ENCODE peak calls at places on chromosomes 16 and 17, in ten cellular contexts. One of them, this sample, is unnamed.

GRCh38 chr16:11985250-11985649 is 8.7 kb downstream of the SNX29 start:
- DNase-seq in ascending aorta: no peak
- DNase-seq in cardiac fibroblast: no peak
- DNase-seq in endothelial cell: no peak
- DNase-seq in fibroblast of lung: no peak
- DNase-seq in CD8-positive, alpha-beta T cell: no peak
- DNase-seq in GM13976: no peak
- DNase-seq in PC-9: no peak
- DNase-seq in HFFc6: no peak
- DNase-seq in GM23338: no peak
- DNase-seq in this sample: no peak

GRCh38 chr16:2474877-2475412 is at the start of gene TBC1D24:
- DNase-seq in ascending aorta: peak; percentile 44
- DNase-seq in cardiac fibroblast: peak; percentile 87
- DNase-seq in endothelial cell: peak; percentile 92
- DNase-seq in fibroblast of lung: peak; percentile 62
- DNase-seq in CD8-positive, alpha-beta T cell: peak; percentile 77
- DNase-seq in GM13976: peak; percentile 99
- DNase-seq in PC-9: peak; percentile 93
- DNase-seq in HFFc6: peak; percentile 74
- DNase-seq in GM23338: peak; percentile 86
- DNase-seq in this sample: peak; percentile 79

GRCh38 chr17:78852709-78853111 is 12.1 kb upstream of the USP36 start:
- DNase-seq in ascending aorta: no peak
- DNase-seq in cardiac fibroblast: peak; percentile 54
- DNase-seq in endothelial cell: peak; percentile 35
- DNase-seq in fibroblast of lung: no peak
- DNase-seq in CD8-positive, alpha-beta T cell: no peak
- DNase-seq in GM13976: no peak
- DNase-seq in PC-9: no peak
- DNase-seq in HFFc6: no peak
- DNase-seq in GM23338: peak; percentile 62
- DNase-seq in this sample: no peak

GRCh38 chr16:2752035-2752849 is at the start of gene SRRM2:
- DNase-seq in ascending aorta: peak; percentile 67
- DNase-seq in cardiac fibroblast: peak; percentile 98
- DNase-seq in endothelial cell: peak; percentile 92
- DNase-seq in fibroblast of lung: peak; percentile 95
- DNase-seq in CD8-positive, alpha-beta T cell: peak; percentile 92
- DNase-seq in GM13976: peak; percentile 98
- DNase-seq in PC-9: peak; percentile 95
- DNase-seq in HFFc6: peak; percentile 92
- DNase-seq in GM23338: peak; percentile 97
- DNase-seq in this sample: peak; percentile 90

GRCh38 chr17:2042355-2042929 is 620 bp downstream of the OVCA2 start:
- DNase-seq in ascending aorta: no peak
- DNase-seq in cardiac fibroblast: peak; percentile 64
- DNase-seq in endothelial cell: peak; percentile 40
- DNase-seq in fibroblast of lung: no peak
- DNase-seq in CD8-positive, alpha-beta T cell: no peak
- DNase-seq in GM13976: no peak
- DNase-seq in PC-9: no peak
- DNase-seq in HFFc6: no peak
- DNase-seq in GM23338: peak; percentile 46
- DNase-seq in this sample: no peak

GRCh38 chr17:41535764-41536481 is 7.8 kb upstream of the KRT19 start:
- DNase-seq in ascending aorta: no peak
- DNase-seq in cardiac fibroblast: no peak
- DNase-seq in endothelial cell: no peak
- DNase-seq in fibroblast of lung: no peak
- DNase-seq in CD8-positive, alpha-beta T cell: no peak
- DNase-seq in GM13976: no peak
- DNase-seq in PC-9: peak; percentile 85
- DNase-seq in HFFc6: no peak
- DNase-seq in GM23338: no peak
- DNase-seq in this sample: no peak

GRCh38 chr17:64658931-64659330 is 3.2 kb downstream of the SMURF2 start:
- DNase-seq in ascending aorta: no peak
- DNase-seq in cardiac fibroblast: peak; percentile 64
- DNase-seq in endothelial cell: no peak
- DNase-seq in fibroblast of lung: peak; percentile 96
- DNase-seq in CD8-positive, alpha-beta T cell: no peak
- DNase-seq in GM13976: no peak
- DNase-seq in PC-9: no peak
- DNase-seq in HFFc6: peak; percentile 69
- DNase-seq in GM23338: no peak
- DNase-seq in this sample: no peak

GRCh38 chr17:9258115-9259020 is 237.1 kb downstream of the NTN1 start:
- DNase-seq in ascending aorta: no peak
- DNase-seq in cardiac fibroblast: no peak
- DNase-seq in endothelial cell: no peak
- DNase-seq in fibroblast of lung: peak; percentile 46
- DNase-seq in CD8-positive, alpha-beta T cell: no peak
- DNase-seq in GM13976: no peak
- DNase-seq in PC-9: no peak
- DNase-seq in HFFc6: no peak
- DNase-seq in GM23338: no peak
- DNase-seq in this sample: no peak

GRCh38 chr17:73223626-73224616 is 31.1 kb downstream of the COG1 start:
- DNase-seq in ascending aorta: no peak
- DNase-seq in cardiac fibroblast: no peak
- DNase-seq in endothelial cell: no peak
- DNase-seq in fibroblast of lung: no peak
- DNase-seq in CD8-positive, alpha-beta T cell: no peak
- DNase-seq in GM13976: no peak
- DNase-seq in PC-9: no peak
- DNase-seq in HFFc6: no peak
- DNase-seq in GM23338: no peak
- DNase-seq in this sample: no peak
- TF ChIP-seq CTCF in ascending aorta: no peak
- TF ChIP-seq CTCF in cardiac fibroblast: no peak
- TF ChIP-seq CTCF in endothelial cell: no peak
- TF ChIP-seq CTCF in fibroblast of lung: no peak
- TF ChIP-seq CTCF in CD8-positive, alpha-beta T cell: no peak
- TF ChIP-seq CTCF in GM13976: no peak
- TF ChIP-seq CTCF in PC-9: no peak
- TF ChIP-seq CTCF in HFFc6: no peak
- TF ChIP-seq CTCF in GM23338: no peak
- TF ChIP-seq CTCF in this sample: no peak

DNA sequence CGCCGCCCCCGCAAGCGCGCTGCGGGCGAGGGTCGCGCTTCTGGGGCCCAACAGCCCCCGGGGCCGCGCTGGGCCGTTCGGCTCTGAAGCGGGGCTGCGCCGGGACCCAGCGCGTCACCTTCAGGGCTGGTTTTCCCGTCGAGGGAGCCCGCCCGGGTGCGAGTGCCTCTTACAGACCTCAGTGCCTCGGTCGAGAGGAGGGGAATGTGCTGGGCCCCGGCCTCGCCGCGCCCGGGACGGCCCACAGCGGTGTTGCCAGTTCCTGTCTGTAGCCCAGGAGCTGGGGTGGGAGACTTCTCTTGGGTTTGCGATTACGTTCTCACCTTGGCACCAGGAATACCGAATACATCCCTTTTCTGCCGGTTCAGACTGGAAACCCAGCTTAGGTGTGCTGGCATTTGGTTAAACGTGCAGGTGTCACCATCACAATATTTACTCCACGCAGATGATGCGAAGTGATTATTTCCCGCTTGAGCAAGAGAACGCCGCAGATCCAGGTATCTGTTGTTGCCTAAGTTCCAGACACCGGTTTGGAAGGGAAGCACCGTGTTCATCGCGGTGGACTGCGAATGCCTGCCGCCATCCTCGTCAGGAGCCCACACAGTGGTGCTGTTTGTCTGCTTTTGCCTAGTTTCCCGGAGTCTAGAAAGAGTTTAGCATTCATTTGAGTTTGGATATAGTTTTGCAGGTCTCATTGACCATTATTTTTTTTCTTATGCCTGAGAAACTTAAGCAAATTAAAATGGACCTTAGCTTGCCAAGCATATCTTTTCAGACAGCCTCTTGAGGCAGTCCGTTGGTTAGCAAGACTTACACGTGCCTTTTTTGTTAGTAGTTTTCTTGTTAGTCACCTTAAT is 915 bp downstream of the MAP1LC3B start:
- DNase-seq in ascending aorta: no peak
- DNase-seq in cardiac fibroblast: peak; percentile 56
- DNase-seq in endothelial cell: peak; percentile 53
- DNase-seq in fibroblast of lung: peak; percentile 59
- DNase-seq in CD8-positive, alpha-beta T cell: peak; percentile 39
- DNase-seq in GM13976: peak; percentile 54
- DNase-seq in PC-9: peak; percentile 27
- DNase-seq in HFFc6: peak; percentile 53
- DNase-seq in GM23338: peak; percentile 71
- DNase-seq in this sample: peak; percentile 29
- TF ChIP-seq CTCF in ascending aorta: peak; percentile 43
- TF ChIP-seq CTCF in cardiac fibroblast: peak; percentile 23
- TF ChIP-seq CTCF in endothelial cell: no peak
- TF ChIP-seq CTCF in fibroblast of lung: peak; percentile 41
- TF ChIP-seq CTCF in CD8-positive, alpha-beta T cell: no peak
- TF ChIP-seq CTCF in GM13976: peak; percentile 14
- TF ChIP-seq CTCF in PC-9: no peak
- TF ChIP-seq CTCF in HFFc6: no peak
- TF ChIP-seq CTCF in GM23338: peak; percentile 23
- TF ChIP-seq CTCF in this sample: no peak

GRCh38 chr17:55158439-55158838 is 106.3 kb upstream of the HLF start:
- DNase-seq in ascending aorta: no peak
- DNase-seq in cardiac fibroblast: no peak
- DNase-seq in endothelial cell: no peak
- DNase-seq in fibroblast of lung: peak; percentile 51
- DNase-seq in CD8-positive, alpha-beta T cell: no peak
- DNase-seq in GM13976: no peak
- DNase-seq in PC-9: no peak
- DNase-seq in HFFc6: no peak
- DNase-seq in GM23338: no peak
- DNase-seq in this sample: no peak
- TF ChIP-seq CTCF in ascending aorta: no peak
- TF ChIP-seq CTCF in cardiac fibroblast: no peak
- TF ChIP-seq CTCF in endothelial cell: no peak
- TF ChIP-seq CTCF in fibroblast of lung: no peak
- TF ChIP-seq CTCF in CD8-positive, alpha-beta T cell: no peak
- TF ChIP-seq CTCF in GM13976: no peak
- TF ChIP-seq CTCF in PC-9: no peak
- TF ChIP-seq CTCF in HFFc6: no peak
- TF ChIP-seq CTCF in GM23338: no peak
- TF ChIP-seq CTCF in this sample: no peak

DNA sequence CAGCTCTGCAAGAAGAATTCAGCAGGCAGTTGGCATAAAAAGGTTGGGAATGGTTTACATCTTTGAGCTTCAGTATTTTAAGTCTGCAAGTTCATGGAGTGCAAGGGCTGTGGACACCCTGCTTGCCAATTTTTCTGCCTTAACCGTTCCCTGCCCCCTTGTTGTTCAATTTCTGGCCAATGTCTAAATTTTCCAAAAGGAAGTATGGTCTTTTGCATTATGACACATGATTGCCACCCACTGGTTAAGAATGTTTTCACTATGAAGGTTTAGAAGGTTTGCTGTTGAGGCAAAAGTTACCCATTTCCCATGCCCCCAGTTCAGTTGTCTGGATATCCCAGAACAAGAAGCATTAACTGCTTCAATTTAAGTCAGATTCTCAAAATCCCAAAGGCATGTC is 441.9 kb downstream of the CDH13 start:
- DNase-seq in ascending aorta: no peak
- DNase-seq in cardiac fibroblast: peak; percentile 80
- DNase-seq in endothelial cell: no peak
- DNase-seq in fibroblast of lung: peak; percentile 42
- DNase-seq in CD8-positive, alpha-beta T cell: no peak
- DNase-seq in GM13976: no peak
- DNase-seq in PC-9: no peak
- DNase-seq in HFFc6: no peak
- DNase-seq in GM23338: no peak
- DNase-seq in this sample: no peak
- TF ChIP-seq CTCF in ascending aorta: peak; percentile 47
- TF ChIP-seq CTCF in cardiac fibroblast: peak; percentile 15
- TF ChIP-seq CTCF in endothelial cell: no peak
- TF ChIP-seq CTCF in fibroblast of lung: peak; percentile 41
- TF ChIP-seq CTCF in CD8-positive, alpha-beta T cell: no peak
- TF ChIP-seq CTCF in GM13976: no peak
- TF ChIP-seq CTCF in PC-9: no peak
- TF ChIP-seq CTCF in HFFc6: peak; percentile 27
- TF ChIP-seq CTCF in GM23338: no peak
- TF ChIP-seq CTCF in this sample: no peak

GRCh38 chr17:65790241-65790640 is 228.8 kb upstream of the AXIN2 start:
- DNase-seq in ascending aorta: no peak
- DNase-seq in cardiac fibroblast: no peak
- DNase-seq in endothelial cell: no peak
- DNase-seq in fibroblast of lung: no peak
- DNase-seq in CD8-positive, alpha-beta T cell: no peak
- DNase-seq in GM13976: no peak
- DNase-seq in PC-9: no peak
- DNase-seq in HFFc6: no peak
- DNase-seq in GM23338: peak; percentile 38
- DNase-seq in this sample: no peak
- TF ChIP-seq CTCF in ascending aorta: no peak
- TF ChIP-seq CTCF in cardiac fibroblast: no peak
- TF ChIP-seq CTCF in endothelial cell: no peak
- TF ChIP-seq CTCF in fibroblast of lung: no peak
- TF ChIP-seq CTCF in CD8-positive, alpha-beta T cell: no peak
- TF ChIP-seq CTCF in GM13976: no peak
- TF ChIP-seq CTCF in PC-9: no peak
- TF ChIP-seq CTCF in HFFc6: no peak
- TF ChIP-seq CTCF in GM23338: no peak
- TF ChIP-seq CTCF in this sample: no peak

DNA sequence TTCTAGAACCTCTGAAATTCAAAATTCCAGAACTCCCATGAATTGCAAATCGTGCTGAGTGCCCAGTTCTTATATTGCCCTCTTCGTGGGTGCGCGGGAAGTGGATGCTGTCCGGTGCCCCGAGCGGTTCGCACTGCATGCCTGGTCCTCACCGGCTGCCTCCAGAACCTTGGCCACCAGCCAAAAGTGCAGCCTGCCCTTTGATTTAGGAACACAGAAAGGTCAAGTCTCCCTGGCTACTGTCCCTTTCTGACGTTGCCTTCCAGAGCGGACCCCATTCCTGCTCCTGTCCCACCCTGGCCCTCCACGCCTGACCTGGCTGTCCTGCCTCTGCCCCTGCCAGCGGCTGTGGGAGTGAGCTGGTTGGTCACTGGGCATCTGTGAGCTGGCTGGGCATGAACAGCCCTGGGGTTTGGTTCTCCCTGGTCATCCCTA is 9.7 kb downstream of the NEUROD2 start:
- DNase-seq in ascending aorta: no peak
- DNase-seq in cardiac fibroblast: no peak
- DNase-seq in endothelial cell: no peak
- DNase-seq in fibroblast of lung: no peak
- DNase-seq in CD8-positive, alpha-beta T cell: no peak
- DNase-seq in GM13976: no peak
- DNase-seq in PC-9: no peak
- DNase-seq in HFFc6: no peak
- DNase-seq in GM23338: no peak
- DNase-seq in this sample: no peak
- TF ChIP-seq CTCF in ascending aorta: no peak
- TF ChIP-seq CTCF in cardiac fibroblast: no peak
- TF ChIP-seq CTCF in endothelial cell: no peak
- TF ChIP-seq CTCF in fibroblast of lung: no peak
- TF ChIP-seq CTCF in CD8-positive, alpha-beta T cell: no peak
- TF ChIP-seq CTCF in GM13976: no peak
- TF ChIP-seq CTCF in PC-9: no peak
- TF ChIP-seq CTCF in HFFc6: no peak
- TF ChIP-seq CTCF in GM23338: no peak
- TF ChIP-seq CTCF in this sample: no peak

GRCh38 chr16:81095653-81095952 is 592 bp downstream of the GCSH start:
- DNase-seq in ascending aorta: no peak
- DNase-seq in cardiac fibroblast: no peak
- DNase-seq in endothelial cell: no peak
- DNase-seq in fibroblast of lung: no peak
- DNase-seq in CD8-positive, alpha-beta T cell: no peak
- DNase-seq in GM13976: no peak
- DNase-seq in PC-9: no peak
- DNase-seq in HFFc6: no peak
- DNase-seq in GM23338: no peak
- DNase-seq in this sample: no peak
- TF ChIP-seq CTCF in ascending aorta: no peak
- TF ChIP-seq CTCF in cardiac fibroblast: no peak
- TF ChIP-seq CTCF in endothelial cell: no peak
- TF ChIP-seq CTCF in fibroblast of lung: no peak
- TF ChIP-seq CTCF in CD8-positive, alpha-beta T cell: no peak
- TF ChIP-seq CTCF in GM13976: no peak
- TF ChIP-seq CTCF in PC-9: no peak
- TF ChIP-seq CTCF in HFFc6: no peak
- TF ChIP-seq CTCF in GM23338: no peak
- TF ChIP-seq CTCF in this sample: no peak

This sample was measured in neural crest cell.